ENCODE peak calls at places on chromosome 12, in six cellular contexts. Y is tibial nerve, O is astrocyte of the spinal cord, Q is Caco-2, R is cardiac muscle cell, Z is AG09309. V is an unnamed sample.

GRCh38 chr12:32223941-32224340 is 117.3 kb downstream of the BICD1 start:
- DNase-seq in Y (no peak), O (no peak), Q (no peak), R (no peak), Z (no peak), V (no peak)

GRCh38 chr12:24111591-24111990 is 162.1 kb upstream of the SOX5 start:
- DNase-seq in Y (no peak), O (peak; percentile 57), Q (no peak), R (no peak), Z (no peak), V (no peak)

GRCh38 chr12:108826807-108827721 is 30.3 kb downstream of the SSH1 start:
- DNase-seq in Y (no peak), O (no peak), Q (no peak), R (no peak), Z (no peak), V (no peak)

GRCh38 chr12:91853350-91854127 is 292.1 kb downstream of the BTG1 start:
- DNase-seq in Y (no peak), O (no peak), Q (no peak), R (no peak), Z (no peak), V (no peak)

GRCh38 chr12:40663781-40664180 is 28.5 kb upstream of the CNTN1 start:
- DNase-seq in Y (no peak), O (no peak), Q (no peak), R (no peak), Z (no peak), V (no peak)

GRCh38 chr12:54299515-54300266 is 1.1 kb downstream of the NFE2 start:
- DNase-seq in Y (no peak), O (no peak), Q (no peak), R (no peak), Z (no peak), V (peak; percentile 43)

GRCh38 chr12:109591041-109591440 is 17.4 kb downstream of the MVK start:
- DNase-seq in Y (no peak), O (no peak), Q (no peak), R (no peak), Z (no peak), V (no peak)

GRCh38 chr12:52081263-52081733 is 1.8 kb downstream of the SMIM41 start:
- DNase-seq in Y (no peak), O (no peak), Q (no peak), R (no peak), Z (no peak), V (no peak)

GRCh38 chr12:45890276-45890675 is 100.1 kb downstream of the SCAF11 start:
- DNase-seq in Y (no peak), O (no peak), Q (no peak), R (no peak), Z (no peak), V (no peak)

GRCh38 chr12:93793983-93794382 is 116.8 kb downstream of the CRADD start:
- DNase-seq in Y (no peak), O (peak; percentile 87), Q (no peak), R (no peak), Z (no peak), V (no peak)

GRCh38 chr12:49748800-49749199 is 7.4 kb downstream of the TMBIM6 start:
- DNase-seq in Y (no peak), O (no peak), Q (no peak), R (peak; percentile 24), Z (no peak), V (no peak)

GRCh38 chr12:49744363-49744885 is 3.1 kb downstream of the TMBIM6 start:
- DNase-seq in Y (no peak), O (no peak), Q (no peak), R (no peak), Z (no peak), V (no peak)

GRCh38 chr12:49748306-49748705 is 6.9 kb downstream of the TMBIM6 start:
- DNase-seq in Y (no peak), O (no peak), Q (no peak), R (no peak), Z (no peak), V (no peak)

GRCh38 chr12:49750994-49751393 is 9.6 kb downstream of the TMBIM6 start:
- DNase-seq in Y (no peak), O (no peak), Q (no peak), R (no peak), Z (no peak), V (no peak)

GRCh38 chr12:49750027-49750977 is 8.9 kb downstream of the TMBIM6 start:
- DNase-seq in Y (no peak), O (peak; percentile 51), Q (peak; percentile 43), R (peak; percentile 23), Z (peak; percentile 57), V (peak; percentile 4)
- H3K4me3 ChIP-seq in Y (no peak overlapping the region), O (no peak overlapping the region), Q (no peak overlapping the region), R (no peak overlapping the region), Z (no peak overlapping the region), V (no peak overlapping the region)

GRCh38 chr12:103350116-103350515 is 145.7 kb downstream of the C12orf42 start:
- DNase-seq in Y (no peak), O (no peak), Q (no peak), R (no peak), Z (no peak), V (no peak)
- H3K4me3 ChIP-seq in Y (no peak overlapping the region), O (no peak overlapping the region), Q (no peak overlapping the region), R (no peak overlapping the region), Z (no peak overlapping the region), V (no peak overlapping the region)

GRCh38 chr12:117032593-117033381 is 66.4 kb downstream of the TESC start:
- DNase-seq in Y (no peak), O (peak; percentile 44), Q (no peak), R (no peak), Z (no peak), V (no peak)
- H3K4me3 ChIP-seq in Y (no peak overlapping the region), O (no peak overlapping the region), Q (no peak overlapping the region), R (no peak overlapping the region), Z (no peak overlapping the region), V (no peak overlapping the region)

GRCh38 chr12:71124833-71125460 is 32.9 kb downstream of the TSPAN8 start:
- DNase-seq in Y (no peak), O (no peak), Q (no peak), R (no peak), Z (no peak), V (no peak)
- H3K4me3 ChIP-seq in Y (no peak overlapping the region), O (no peak overlapping the region), Q (no peak overlapping the region), R (no peak overlapping the region), Z (no peak overlapping the region), V (no peak overlapping the region)

GRCh38 chr12:18383203-18383602 is 121.9 kb downstream of the PIK3C2G start:
- DNase-seq in Y (no peak), O (peak; percentile 83), Q (peak; percentile 64), R (peak; percentile 49), Z (peak; percentile 57), V (no peak)
- H3K4me3 ChIP-seq in Y (no peak overlapping the region), O (no peak overlapping the region), Q (no peak overlapping the region), R (no peak overlapping the region), Z (no peak overlapping the region), V (no peak overlapping the region)

GRCh38 chr12:14400599-14400998 is 35.1 kb downstream of the ATF7IP start:
- DNase-seq in Y (no peak), O (no peak), Q (no peak), R (no peak), Z (no peak), V (no peak)
- H3K4me3 ChIP-seq in Y (no peak overlapping the region), O (no peak overlapping the region), Q (no peak overlapping the region), R (no peak overlapping the region), Z (no peak overlapping the region), V (no peak overlapping the region)

GRCh38 chr12:27344246-27344645 is 11.6 kb downstream of the BMAL2 start:
- DNase-seq in Y (no peak), O (no peak), Q (no peak), R (no peak), Z (no peak), V (no peak)
- H3K4me3 ChIP-seq in Y (no peak overlapping the region), O (no peak overlapping the region), Q (no peak overlapping the region), R (no peak overlapping the region), Z (no peak overlapping the region), V (no peak overlapping the region)

GRCh38 chr12:124827588-124828184 is 36.0 kb downstream of the SCARB1 start:
- DNase-seq in Y (no peak), O (no peak), Q (peak; percentile 55), R (no peak), Z (no peak), V (no peak)
- H3K4me3 ChIP-seq in Y (no peak overlapping the region), O (no peak overlapping the region), Q (no peak overlapping the region), R (no peak overlapping the region), Z (no peak overlapping the region), V (no peak overlapping the region)

GRCh38 chr12:62434504-62435336 is 31.9 kb upstream of the MON2 start:
- DNase-seq in Y (no peak), O (no peak), Q (peak; percentile 43), R (no peak), Z (no peak), V (no peak)
- H3K4me3 ChIP-seq in Y (peak overlapping the region; percentile 5), O (peak overlapping the region; percentile 47), Q (peak overlapping the region; percentile 54), R (peak overlapping the region; percentile 22), Z (peak overlapping the region; percentile 48), V (no peak overlapping the region)

GRCh38 chr12:56190695-56191155 is 1.4 kb upstream of the SMARCC2 start:
- DNase-seq in Y (no peak), O (no peak), Q (no peak), R (no peak), Z (no peak), V (no peak)
- H3K4me3 ChIP-seq in Y (peak overlapping the region; percentile 92), O (peak overlapping the region; percentile 77), Q (peak overlapping the region; percentile 49), R (peak overlapping the region; percentile 100), Z (no peak overlapping the region), V (peak overlapping the region; percentile 85)